ENCODE peak calls at places on chromosome 14, in seven cellular contexts. D is mammary epithelial cell, R is neural crest cell, Y is neural progenitor cell, I is H9, U is AG09319, W is prostate gland. J is an unnamed sample.

GRCh38 chr14:88005978-88006851 is 1.3 kb downstream of the GPR65 start:
- DNase-seq in D (no peak), Y (no peak), W (no peak), I (no peak), U (no peak), R (no peak), J (no peak)

GRCh38 chr14:64442300-64442988 is 22.9 kb upstream of the AKAP5 start:
- DNase-seq in D (no peak), Y (no peak), I (no peak), W (no peak), R (no peak), U (no peak), J (no peak)

GRCh38 chr14:52911904-52912303 is 38.9 kb downstream of the FERMT2 start:
- DNase-seq in U (no peak), Y (no peak), W (no peak), D (no peak), R (no peak), I (no peak), J (no peak)

GRCh38 chr14:52318829-52319604 is 4.9 kb downstream of the PTGER2 start:
- DNase-seq in I (no peak), U (no peak), R (no peak), D (no peak), W (no peak), Y (no peak), J (no peak)

GRCh38 chr14:40317690-40318089 is 885.5 kb upstream of the FBXO33 start:
- DNase-seq in R (no peak), Y (no peak), D (no peak), U (no peak), W (no peak), I (no peak), J (no peak)

GRCh38 chr14:49892301-49892635 is 614 bp upstream of the ARF6 start:
- DNase-seq in D (peak), I (no peak), U (peak), W (peak), Y (no peak), R (no peak), J (peak)

GRCh38 chr14:21894003-21894897 is 220.6 kb upstream of the OR4E1 start:
- DNase-seq in Y (peak), U (no peak), R (no peak), W (no peak), D (no peak), I (peak), J (no peak)

GRCh38 chr14:62934439-62934838 is 110.8 kb downstream of the KCNH5 start:
- DNase-seq in U (no peak), R (no peak), I (no peak), Y (peak), W (no peak), D (no peak), J (no peak)

GRCh38 chr14:44529026-44529425 is 21.9 kb upstream of the FSCB start:
- DNase-seq in U (no peak), I (no peak), W (no peak), D (peak), Y (no peak), R (no peak), J (no peak)

GRCh38 chr14:75944607-75945241 is 37.1 kb downstream of the TGFB3 start:
- DNase-seq in Y (no peak), W (no peak), R (no peak), D (no peak), I (no peak), U (no peak), J (no peak)

GRCh38 chr14:47227051-47227600 is 448.3 kb downstream of the MDGA2 start:
- DNase-seq in Y (no peak), U (no peak), I (no peak), D (no peak), R (no peak), W (no peak), J (no peak)

GRCh38 chr14:103239751-103240150 is 94.3 kb upstream of the EIF5 start:
- DNase-seq in R (no peak), Y (no peak), U (no peak), W (no peak), D (no peak), I (no peak), J (no peak)

GRCh38 chr14:27242874-27243273 is 645.0 kb upstream of the NOVA1 start:
- DNase-seq in U (no peak), I (no peak), Y (no peak), D (no peak), W (no peak), R (no peak), J (no peak)

GRCh38 chr14:89681086-89682018 is 264.3 kb upstream of the FOXN3 start:
- DNase-seq in Y (no peak), U (no peak), D (no peak), W (no peak), R (no peak), I (no peak), J (no peak)

GRCh38 chr14:71555654-71556559 is 376.3 kb upstream of the RGS6 start:
- DNase-seq in D (peak), W (no peak), Y (no peak), I (no peak), U (no peak), R (no peak), J (no peak)

GRCh38 chr14:86915416-86915815 is 1077.6 kb downstream of the GALC start:
- DNase-seq in I (no peak), R (no peak), U (no peak), W (no peak), Y (no peak), D (no peak), J (peak)

GRCh38 chr14:63862163-63862562 is 9.4 kb downstream of the SYNE2 start:
- DNase-seq in Y (no peak), I (no peak), W (no peak), D (no peak), R (no peak), U (no peak), J (no peak)

GRCh38 chr14:91383439-91383838 is 34.2 kb downstream of the CCDC88C start:
- DNase-seq in I (no peak), D (no peak), W (peak), U (no peak), Y (peak), R (no peak), J (no peak)

GRCh38 chr14:34750670-34751069 is 36.3 kb upstream of the CFL2 start:
- DNase-seq in I (no peak), Y (no peak), W (no peak), U (no peak), D (peak), R (no peak), J (peak)

GRCh38 chr14:30980980-30981379 is 44.5 kb upstream of the AP4S1 start:
- DNase-seq in D (no peak), I (no peak), W (no peak), R (no peak), U (no peak), Y (no peak), J (no peak)

GRCh38 chr14:21075719-21076437 is 5.8 kb downstream of the ARHGEF40 start:
- DNase-seq in W (no peak), U (no peak), R (no peak), I (no peak), D (no peak), Y (no peak), J (no peak)

GRCh38 chr14:56979961-56980360 is 169.7 kb upstream of the OTX2 start:
- DNase-seq in Y (no peak), W (no peak), R (no peak), I (no peak), D (no peak), U (no peak), J (no peak)

GRCh38 chr14:56972948-56973347 is 162.7 kb upstream of the OTX2 start:
- DNase-seq in R (no peak), Y (no peak), W (no peak), I (no peak), U (no peak), D (no peak), J (no peak)

GRCh38 chr14:56976211-56976610 is 165.9 kb upstream of the OTX2 start:
- DNase-seq in I (no peak), Y (no peak), D (no peak), W (no peak), U (no peak), R (no peak), J (no peak)

DNA sequence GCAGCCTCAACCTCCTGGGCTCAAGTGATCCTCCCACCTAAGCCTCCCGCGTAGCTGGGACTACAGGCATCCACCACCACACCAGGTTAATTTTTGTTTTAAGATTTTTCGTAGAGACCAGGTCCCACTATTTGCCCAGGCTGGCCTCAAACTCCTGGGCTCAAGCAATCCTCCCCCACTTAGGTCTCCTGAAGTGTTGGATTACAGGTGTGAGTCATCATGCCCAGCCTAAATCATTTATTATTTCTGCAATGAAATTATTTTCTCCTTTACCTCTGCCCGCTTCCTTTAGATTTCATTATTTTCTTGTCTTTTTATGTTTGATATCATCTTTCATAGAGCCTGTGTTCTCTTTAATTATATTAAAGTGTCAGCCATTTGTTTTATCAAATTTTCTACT is 165.2 kb upstream of the OTX2 start:
- DNase-seq in I (no peak), W (no peak), D (no peak), U (no peak), Y (no peak), R (no peak), J (no peak)
- TF ChIP-seq CTCF in I (no peak), W (no peak), D (no peak), U (no peak), Y (no peak), R (no peak), J (no peak)

DNA sequence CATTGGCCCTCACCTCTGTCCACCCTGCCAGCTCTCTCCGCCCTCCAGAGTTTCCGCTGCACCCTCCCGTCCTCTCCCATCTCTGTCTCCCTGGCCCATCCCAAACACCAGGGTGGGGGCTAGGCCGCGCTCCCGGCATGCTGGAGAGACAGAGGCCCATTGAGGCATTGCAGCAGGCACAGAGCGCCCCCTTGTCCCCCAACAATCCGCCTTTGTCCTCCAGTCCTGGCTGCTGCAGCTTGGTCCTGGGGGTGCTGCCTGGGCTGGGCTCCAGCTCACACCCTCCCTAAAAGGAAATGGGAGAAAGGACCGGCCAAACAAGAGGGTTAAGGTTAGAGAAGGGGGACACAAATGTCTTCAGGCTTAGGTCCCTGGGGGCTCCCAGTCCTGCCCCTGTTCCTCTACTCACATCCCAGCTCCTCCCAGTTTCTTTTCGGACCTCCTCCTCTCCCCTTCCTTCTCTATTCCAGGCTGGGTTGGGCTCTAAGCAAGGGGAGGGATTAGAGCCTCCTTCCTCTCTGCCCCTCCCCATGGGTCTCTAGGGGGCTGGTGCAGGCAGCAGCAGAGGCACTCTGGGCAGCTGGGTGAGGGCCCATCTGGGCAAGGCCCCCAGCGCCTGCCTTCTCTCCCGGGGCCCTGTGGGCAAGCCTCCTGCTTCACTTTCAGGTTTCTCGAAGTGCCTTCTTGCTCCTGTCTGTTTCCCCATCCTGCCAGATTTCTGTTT is at the start of gene CMTM5:
- DNase-seq in D (no peak), W (no peak), U (no peak), R (peak), I (peak), Y (peak), J (no peak)
- TF ChIP-seq CTCF in D (no peak), W (no peak), U (no peak), R (no peak), I (no peak), Y (peak), J (no peak)

GRCh38 chr14:68292467-68293334 is 473.1 kb downstream of the RAD51B start:
- DNase-seq in W (no peak), D (no peak), I (no peak), Y (no peak), U (no peak), R (no peak), J (no peak)
- TF ChIP-seq CTCF in W (no peak), D (no peak), I (no peak), Y (no peak), U (no peak), R (no peak), J (no peak)

DNA sequence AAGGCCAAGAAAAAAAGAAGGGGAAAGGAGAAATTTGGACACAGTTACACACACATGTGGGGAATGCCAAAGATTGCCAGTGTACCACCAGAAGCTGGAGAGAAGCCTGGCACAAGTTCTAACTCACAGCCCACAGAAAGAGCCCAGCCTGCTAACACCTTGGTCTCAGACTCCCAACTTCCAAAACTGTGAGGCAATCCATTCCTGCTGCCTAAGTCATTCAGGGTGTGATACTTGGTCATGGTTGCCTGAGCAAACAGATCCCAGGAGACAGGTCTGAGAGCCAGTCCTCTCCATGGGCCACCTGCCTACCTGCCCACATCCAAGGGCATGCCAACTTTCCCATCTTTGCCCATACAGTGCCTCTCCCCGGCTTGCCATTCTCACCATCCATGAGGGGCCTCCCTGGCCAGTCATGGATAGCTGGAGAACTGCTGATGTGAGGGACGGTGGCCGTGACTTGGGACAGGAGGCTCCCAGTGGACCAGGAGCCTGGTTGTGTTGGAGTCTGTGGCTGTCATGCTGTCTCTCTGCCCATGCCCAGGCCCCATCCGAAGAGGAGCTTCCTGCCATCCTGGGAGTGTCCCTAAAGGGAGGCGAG is 198.0 kb upstream of the RTL1 start:
- DNase-seq in W (no peak), D (peak), Y (no peak), U (no peak), R (no peak), I (no peak), J (no peak)
- TF ChIP-seq CTCF in W (no peak), D (no peak), Y (no peak), U (no peak), R (no peak), I (no peak), J (no peak)

J was measured in HFFc6.